ENCODE peak calls at places on chromosomes 6 and 20, in nine cellular contexts. W is A673, P is ovary, M is fibroblast of lung, A is H1, K is PC-3, S is heart right ventricle, J is tibial nerve, C is left ventricle myocardium inferior. E is an unnamed sample. For H3K4me1, the result is how much of the 10 kb centered on the place peaks cover.

GRCh38 chr6:39169448-39170344 is 54.7 kb upstream of the SAYSD1 start:
- DNase-seq in W (no peak), P (no peak), M (no peak), A (no peak), K (peak), S (no peak), J (no peak), C (no peak), E (no peak)

GRCh38 chr20:24160563-24161355 is 172.2 kb upstream of the GGTLC1 start:
- DNase-seq in W (peak), P (no peak), M (peak), A (peak), K (peak), S (peak), J (peak), C (peak), E (peak)

GRCh38 chr6:42316981-42317380 is 99.3 kb upstream of the MRPS10 start:
- DNase-seq in W (no peak), P (no peak), M (peak), A (no peak), K (peak), S (no peak), J (no peak), C (no peak), E (no peak)

GRCh38 chr6:108798672-108799355 is 49.4 kb upstream of the ARMC2 start:
- DNase-seq in W (peak), P (no peak), M (no peak), A (no peak), K (no peak), S (peak), J (no peak), C (peak), E (no peak)

GRCh38 chr20:59825944-59826759 is 107.3 kb downstream of the SYCP2 start:
- DNase-seq in W (no peak), P (no peak), M (no peak), A (peak), K (peak), S (no peak), J (no peak), C (no peak), E (no peak)

GRCh38 chr6:17945111-17945510 is 42.3 kb downstream of the KIF13A start:
- DNase-seq in W (no peak), P (no peak), M (peak), A (no peak), K (peak), S (no peak), J (no peak), C (no peak), E (no peak)

GRCh38 chr6:116159782-116160524 is 34.0 kb upstream of the COL10A1 start:
- DNase-seq in W (peak), P (no peak), M (peak), A (no peak), K (no peak), S (no peak), J (no peak), C (no peak), E (no peak)

GRCh38 chr6:41936073-41936837 is 5.4 kb downstream of the CCND3 start:
- DNase-seq in W (peak), P (no peak), M (peak), A (peak), K (peak), S (peak), J (peak), C (peak), E (peak)

GRCh38 chr20:2256132-2256531 is 39.7 kb upstream of the TGM3 start:
- DNase-seq in W (no peak), P (no peak), M (no peak), A (no peak), K (no peak), S (no peak), J (no peak), C (no peak), E (no peak)

GRCh38 chr6:89559487-89559886 is 79.1 kb downstream of the LYRM2 start:
- DNase-seq in W (no peak), P (no peak), M (no peak), A (no peak), K (no peak), S (no peak), J (no peak), C (no peak), E (peak)

GRCh38 chr6:137708481-137708880 is 158.6 kb upstream of the TNFAIP3 start:
- DNase-seq in W (no peak), P (no peak), M (no peak), A (no peak), K (no peak), S (no peak), J (no peak), C (no peak), E (no peak)

GRCh38 chr6:9467746-9468145 is 947.1 kb downstream of the TFAP2A start:
- DNase-seq in W (no peak), P (no peak), M (peak), A (no peak), K (peak), S (no peak), J (no peak), C (no peak), E (no peak)

GRCh38 chr20:21110811-21111210 is 4.7 kb upstream of the LINC00237 start:
- DNase-seq in W (no peak), P (no peak), M (no peak), A (no peak), K (no peak), S (no peak), J (no peak), C (no peak), E (no peak)

GRCh38 chr20:39974966-39975501 is 714.0 kb downstream of the MAFB start:
- DNase-seq in W (no peak), P (no peak), M (no peak), A (no peak), K (no peak), S (no peak), J (no peak), C (no peak), E (peak)

GRCh38 chr6:104795363-104795762 is 64.4 kb downstream of the HACE1 start:
- DNase-seq in W (no peak), P (no peak), M (no peak), A (no peak), K (no peak), S (no peak), J (no peak), C (no peak), E (no peak)

GRCh38 chr6:85169189-85169588 is 280.7 kb upstream of the NT5E start:
- DNase-seq in W (no peak), P (no peak), M (no peak), A (no peak), K (no peak), S (no peak), J (no peak), C (no peak), E (no peak)

GRCh38 chr20:47620808-47621805 is 119.4 kb downstream of the NCOA3 start:
- DNase-seq in W (peak), P (no peak), M (peak), A (no peak), K (peak), S (no peak), J (peak), C (no peak), E (peak)

GRCh38 chr6:36227379-36228344 is 31.1 kb downstream of the BRPF3 start:
- DNase-seq in W (no peak), P (no peak), M (no peak), A (no peak), K (no peak), S (no peak), J (no peak), C (no peak), E (peak)

GRCh38 chr20:58650181-58650775 is 805 bp upstream of the STX16 start:
- DNase-seq in W (no peak), P (peak), M (peak), A (peak), K (no peak), S (peak), J (peak), C (peak), E (peak)

GRCh38 chr20:51306521-51307358 is 235.8 kb downstream of the NFATC2 start:
- DNase-seq in W (peak), P (peak), M (peak), A (peak), K (peak), S (peak), J (peak), C (peak), E (peak)

DNA sequence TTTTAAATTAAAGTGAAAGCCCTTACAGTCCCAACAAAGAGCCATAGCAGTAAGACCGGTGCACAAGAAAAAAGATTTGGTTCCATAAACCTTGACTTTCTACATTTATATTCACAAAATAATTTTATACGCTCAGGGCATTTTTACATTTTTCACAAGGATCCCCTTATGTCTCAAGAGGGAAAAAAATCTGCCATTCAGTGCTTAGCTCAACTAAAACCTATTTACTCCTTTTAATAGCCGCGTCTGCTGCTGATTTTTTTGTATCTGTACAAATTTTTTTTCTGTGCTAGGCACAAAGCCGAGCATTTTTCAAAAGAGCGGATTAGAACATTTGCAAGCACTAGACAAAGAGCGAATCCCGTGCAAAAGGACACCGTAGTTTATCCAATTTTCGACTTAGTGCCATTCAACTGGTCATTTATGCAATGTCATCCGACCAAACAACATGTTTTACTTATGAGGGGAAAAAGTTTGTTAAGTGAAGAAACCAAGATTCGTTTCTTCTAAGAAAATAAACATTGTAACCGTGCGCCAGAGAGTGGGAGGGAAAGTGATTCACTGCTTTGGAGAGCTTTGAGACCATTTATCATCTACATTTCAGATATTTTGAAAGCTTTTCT is 3.7 kb downstream of the TFAP2D start:
- DNase-seq in W (no peak), P (no peak), M (no peak), A (no peak), K (no peak), S (no peak), J (no peak), C (no peak), E (no peak)
- H3K4me1 ChIP-seq in W (under half), P (under half), M (under half), A (under half), K (under half), S (under half), J (under half), C (under half), E (under half)

DNA sequence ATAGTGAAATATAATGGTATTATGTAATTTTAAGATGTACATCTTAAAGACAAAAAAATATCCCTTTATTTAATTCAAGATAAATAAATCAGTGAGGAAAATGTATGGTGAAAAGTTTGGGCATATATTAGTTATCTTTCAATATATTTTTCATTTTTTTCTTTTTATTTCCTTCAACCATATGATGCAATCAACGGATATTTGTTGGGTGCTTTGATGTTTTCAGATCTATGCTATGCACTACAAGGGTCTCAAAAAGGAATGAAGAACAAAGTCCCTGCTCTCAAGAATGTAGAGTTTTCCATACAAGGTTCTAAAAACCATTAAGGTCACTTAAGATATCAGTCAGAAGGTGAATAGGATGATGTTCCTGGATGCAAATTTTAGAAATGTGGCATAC is 258.0 kb downstream of the KHDC1L start:
- DNase-seq in W (no peak), P (no peak), M (no peak), A (no peak), K (no peak), S (no peak), J (no peak), C (no peak), E (no peak)
- H3K4me3 ChIP-seq in W (no peak), P (no peak), M (no peak), A (no peak), K (no peak), S (no peak), J (no peak), C (no peak), E (no peak)

GRCh38 chr20:62122659-62123449 is 579 bp downstream of the LSM14B start:
- DNase-seq in W (peak), P (peak), M (no peak), A (no peak), K (peak), S (peak), J (no peak), C (no peak), E (peak)
- H3K27ac ChIP-seq in W (peak), P (peak), M (peak), A (peak), K (no peak), S (peak), J (peak), C (peak), E (peak)

GRCh38 chr20:57582432-57583288 is 21.8 kb downstream of the PCK1 start:
- DNase-seq in W (peak), P (peak), M (peak), A (peak), K (peak), S (peak), J (peak), C (no peak), E (peak)

GRCh38 chr20:57580478-57581201 is 19.7 kb downstream of the PCK1 start:
- DNase-seq in W (no peak), P (no peak), M (no peak), A (no peak), K (no peak), S (no peak), J (no peak), C (no peak), E (no peak)

GRCh38 chr20:57579898-57580447 is 19.1 kb downstream of the PCK1 start:
- DNase-seq in W (no peak), P (no peak), M (peak), A (no peak), K (no peak), S (no peak), J (no peak), C (no peak), E (no peak)

GRCh38 chr20:57582029-57582378 is 21.1 kb downstream of the PCK1 start:
- DNase-seq in W (no peak), P (no peak), M (no peak), A (no peak), K (no peak), S (no peak), J (no peak), C (no peak), E (no peak)

DNA sequence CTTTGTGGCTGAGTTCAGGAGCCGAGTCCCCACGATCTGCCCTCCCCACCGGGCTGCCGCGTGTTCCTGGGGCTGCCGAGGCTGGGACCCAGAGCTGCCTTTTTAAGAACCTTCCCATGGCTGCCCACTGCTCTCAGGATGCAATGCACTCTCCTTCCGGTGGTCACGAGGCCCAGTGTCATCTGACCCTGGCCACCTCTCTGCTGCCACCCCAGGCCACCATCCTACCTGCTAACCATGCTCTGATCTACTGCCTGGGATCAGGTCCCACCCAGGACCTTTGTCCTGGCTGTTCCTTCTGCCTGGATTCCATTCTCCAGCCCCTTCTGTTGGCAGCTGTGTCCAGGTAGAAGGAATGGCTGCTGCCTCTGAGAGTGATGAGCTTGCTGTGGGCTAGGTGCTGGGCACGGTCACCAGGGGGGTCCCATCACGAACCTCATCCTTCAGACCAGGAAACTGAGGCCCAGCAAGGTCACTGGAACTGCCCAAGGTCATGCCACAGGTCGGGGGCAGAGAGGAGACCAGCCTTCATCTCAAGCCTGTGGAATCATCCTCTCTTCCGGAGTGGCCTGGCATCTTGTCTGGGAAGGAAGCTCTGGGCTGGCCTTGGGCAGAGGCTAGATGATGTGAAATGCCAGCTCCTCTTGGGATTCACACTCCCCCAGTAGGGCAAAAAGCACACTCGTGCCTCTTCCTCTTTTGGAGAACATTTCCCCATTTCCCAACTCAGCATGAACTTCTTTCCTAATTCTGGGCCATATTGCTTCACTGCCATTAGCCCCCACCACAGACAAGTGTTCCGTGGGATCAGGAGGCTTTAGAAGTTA is 20.5 kb downstream of the PCK1 start:
- DNase-seq in W (no peak), P (no peak), M (no peak), A (no peak), K (no peak), S (no peak), J (peak), C (no peak), E (no peak)
- H3K4me1 ChIP-seq in W (under half), P (under half), M (under half), A (under half), K (under half), S (under half), J (under half), C (under half), E (under half)

DNA sequence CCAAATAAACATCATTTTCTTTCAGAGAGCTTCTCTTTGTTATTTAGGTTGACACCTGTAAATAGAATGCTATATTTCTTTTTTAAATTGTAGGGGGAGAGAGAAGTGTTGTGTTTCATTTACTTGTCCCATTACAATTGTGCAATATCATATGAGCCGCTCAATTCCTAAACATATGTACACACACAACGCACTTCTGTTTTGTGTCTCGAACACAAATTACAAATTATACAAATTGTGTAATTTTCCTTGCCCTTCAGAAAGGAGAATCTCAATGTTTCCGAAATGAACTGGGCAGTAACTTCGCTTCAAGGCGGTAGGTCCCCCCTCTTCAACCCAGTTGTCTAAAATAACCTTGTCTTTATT is 2.6 kb upstream of the ABT1 start:
- DNase-seq in W (no peak), P (no peak), M (no peak), A (no peak), K (no peak), S (no peak), J (no peak), C (no peak), E (no peak)
- H3K4me3 ChIP-seq in W (no peak), P (no peak), M (no peak), A (peak), K (no peak), S (no peak), J (no peak), C (no peak), E (no peak)

GRCh38 chr6:11826779-11827178 is 48.2 kb upstream of the ADTRP start:
- DNase-seq in W (no peak), P (no peak), M (no peak), A (no peak), K (no peak), S (no peak), J (no peak), C (no peak), E (no peak)
- H3K27ac ChIP-seq in W (no peak), P (no peak), M (no peak), A (no peak), K (no peak), S (no peak), J (no peak), C (no peak), E (no peak)

GRCh38 chr6:24330137-24330732 is 27.6 kb downstream of the DCDC2 start:
- DNase-seq in W (peak), P (no peak), M (peak), A (no peak), K (no peak), S (no peak), J (no peak), C (no peak), E (no peak)

GRCh38 chr6:24332306-24332705 is 25.6 kb downstream of the DCDC2 start:
- DNase-seq in W (no peak), P (no peak), M (peak), A (no peak), K (peak), S (no peak), J (no peak), C (no peak), E (no peak)

GRCh38 chr6:24329451-24329850 is 28.4 kb downstream of the DCDC2 start:
- DNase-seq in W (no peak), P (no peak), M (peak), A (no peak), K (peak), S (no peak), J (no peak), C (no peak), E (no peak)

GRCh38 chr6:24329022-24329421 is 28.8 kb downstream of the DCDC2 start:
- DNase-seq in W (no peak), P (no peak), M (peak), A (no peak), K (peak), S (no peak), J (no peak), C (no peak), E (no peak)

DNA sequence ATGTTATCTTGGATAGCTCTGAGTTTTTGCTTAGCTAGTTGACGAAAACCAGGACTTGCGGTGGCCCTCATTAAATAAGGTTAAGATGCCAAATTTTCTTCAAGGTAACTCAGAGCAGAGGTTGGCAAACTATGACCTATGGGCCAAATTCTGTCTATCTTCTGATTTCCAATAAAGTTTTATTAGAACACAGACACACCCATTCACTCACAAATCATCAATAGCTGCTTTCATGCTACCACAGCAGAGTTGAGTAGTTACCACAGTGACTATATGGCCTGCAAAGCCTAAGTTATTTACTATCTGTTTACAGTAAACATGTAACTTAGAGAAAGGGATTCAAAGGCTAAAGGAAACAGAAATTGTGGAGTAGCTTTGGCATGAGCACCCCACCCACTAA is 23.6 kb downstream of the DCDC2 start:
- DNase-seq in W (no peak), P (no peak), M (no peak), A (no peak), K (no peak), S (no peak), J (no peak), C (no peak), E (no peak)
- H3K4me1 ChIP-seq in W (under half), P (under half), M (under half), A (under half), K (under half), S (under half), J (under half), C (under half), E (under half)

GRCh38 chr6:28764761-28765282 is 159.0 kb downstream of the TRIM27 start:
- DNase-seq in W (no peak), P (no peak), M (no peak), A (no peak), K (no peak), S (no peak), J (no peak), C (no peak), E (no peak)
- H3K4me3 ChIP-seq in W (peak), P (no peak), M (no peak), A (peak), K (peak), S (no peak), J (no peak), C (no peak), E (no peak)